ENCODE peak calls at places on chromosomes 13 and 19, in five cellular contexts. L is mammary epithelial cell; G is right cardiac atrium; Q is naive thymus-derived CD4-positive, alpha-beta T cell; V is upper lobe of left lung. X is an unnamed sample.

GRCh38 chr19:33487901-33488817 is 33.4 kb downstream of the PEPD start:
- DNase-seq in L (no peak), G (no peak), Q (no peak), V (no peak), X (no peak)

GRCh38 chr19:17532557-17532956 is 21.1 kb downstream of the PGLS start:
- DNase-seq in L (no peak), Q (no peak), G (no peak), V (no peak), X (no peak)

GRCh38 chr19:48290341-48290922 is 20.6 kb downstream of the ZNF114 start:
- DNase-seq in V (no peak), L (no peak), G (peak), Q (no peak), X (no peak)

GRCh38 chr19:10449037-10449436 is 28.7 kb downstream of the PDE4A start:
- DNase-seq in G (no peak), V (no peak), L (no peak), Q (no peak), X (no peak)

GRCh38 chr13:97344250-97345175 is 89.5 kb upstream of the RAP2A start:
- DNase-seq in V (no peak), L (peak), Q (peak), G (peak), X (no peak)

GRCh38 chr13:67095621-67096020 is 134.5 kb downstream of the PCDH9 start:
- DNase-seq in L (peak), G (no peak), V (no peak), Q (no peak), X (no peak)

GRCh38 chr19:4624733-4625362 is 14.5 kb upstream of the TNFAIP8L1 start:
- DNase-seq in L (peak), Q (no peak), G (no peak), V (no peak), X (no peak)

GRCh38 chr13:30898721-30899188 is 7.3 kb upstream of the MEDAG start:
- DNase-seq in Q (no peak), V (no peak), G (peak), L (peak), X (peak)

GRCh38 chr19:55590621-55591020 is 8.7 kb downstream of the FIZ1 start:
- DNase-seq in L (no peak), V (no peak), G (no peak), Q (no peak), X (no peak)

GRCh38 chr19:50383307-50383851 is 768 bp upstream of the POLD1 start:
- DNase-seq in V (no peak), L (no peak), G (no peak), Q (no peak), X (no peak)

GRCh38 chr19:4059931-4060620 is 6.6 kb downstream of the ZBTB7A start:
- DNase-seq in L (peak), V (peak), Q (no peak), G (peak), X (peak)

GRCh38 chr13:41455725-41456419 is 1.5 kb upstream of the RGCC start:
- DNase-seq in V (no peak), L (no peak), G (no peak), Q (no peak), X (no peak)

GRCh38 chr19:18896421-18896841 is 473 bp upstream of the CERS1 start:
- DNase-seq in L (peak), V (peak), Q (no peak), G (no peak), X (no peak)

GRCh38 chr19:42423462-42424344 is 3.5 kb downstream of the LIPE start:
- DNase-seq in Q (peak), V (peak), L (peak), G (peak), X (peak)

GRCh38 chr13:43368003-43368402 is 344.6 kb downstream of the DNAJC15 start:
- DNase-seq in G (no peak), Q (peak), L (no peak), V (no peak), X (no peak)

GRCh38 chr19:18504886-18505610 is 16.8 kb downstream of the ELL start:
- DNase-seq in Q (no peak), L (peak), G (no peak), V (no peak), X (no peak)

GRCh38 chr13:35876601-35877000 is 254.6 kb downstream of the DCLK1 start:
- DNase-seq in G (no peak), L (no peak), V (no peak), Q (no peak), X (no peak)

GRCh38 chr13:106597190-106597589 is 29.3 kb upstream of the ARGLU1 start:
- DNase-seq in V (peak), Q (no peak), G (peak), L (no peak), X (no peak)

GRCh38 chr13:52749446-52749845 is 9.8 kb upstream of the CNMD start:
- DNase-seq in L (no peak), Q (no peak), G (no peak), V (no peak), X (no peak)

GRCh38 chr13:21399741-21400140 is 59.4 kb downstream of the ZDHHC20 start:
- DNase-seq in L (peak), V (no peak), Q (peak), G (no peak), X (no peak)

GRCh38 chr13:99656092-99656745 is 154.9 kb downstream of the TM9SF2 start:
- DNase-seq in G (peak), Q (peak), V (no peak), L (peak), X (no peak)

GRCh38 chr19:33385956-33386355 is 12.4 kb downstream of the CEBPG start:
- DNase-seq in Q (no peak), G (no peak), L (no peak), V (no peak), X (no peak)

GRCh38 chr19:13036366-13036976 is 41.2 kb downstream of the NFIX start:
- DNase-seq in Q (no peak), V (no peak), G (peak), L (peak), X (no peak)

GRCh38 chr19:40257096-40257517 is 28.0 kb downstream of the AKT2 start:
- DNase-seq in L (peak), Q (no peak), V (peak), G (peak), X (no peak)

GRCh38 chr19:4584670-4585460 is 25.4 kb upstream of the SEMA6B start:
- DNase-seq in L (no peak), Q (no peak), G (no peak), V (peak), X (no peak)

GRCh38 chr13:98970293-98970692 is 7.6 kb downstream of the DOCK9 start:
- DNase-seq in G (peak), V (no peak), Q (no peak), L (no peak), X (no peak)

GRCh38 chr19:30172643-30173242 is 199.4 kb upstream of the ZNF536 start:
- DNase-seq in L (no peak), G (no peak), Q (no peak), V (no peak), X (no peak)

GRCh38 chr13:100588350-100589177 is at the start of gene GGACT:
- DNase-seq in V (peak), Q (peak), G (peak), L (peak), X (peak)

GRCh38 chr13:99004931-99005330 is 27.1 kb upstream of the DOCK9 start:
- DNase-seq in V (no peak), Q (no peak), G (no peak), L (no peak), X (no peak)

GRCh38 chr13:65990684-65991083 is 1239.5 kb downstream of the PCDH9 start:
- DNase-seq in Q (no peak), V (no peak), L (no peak), G (no peak), X (no peak)

DNA sequence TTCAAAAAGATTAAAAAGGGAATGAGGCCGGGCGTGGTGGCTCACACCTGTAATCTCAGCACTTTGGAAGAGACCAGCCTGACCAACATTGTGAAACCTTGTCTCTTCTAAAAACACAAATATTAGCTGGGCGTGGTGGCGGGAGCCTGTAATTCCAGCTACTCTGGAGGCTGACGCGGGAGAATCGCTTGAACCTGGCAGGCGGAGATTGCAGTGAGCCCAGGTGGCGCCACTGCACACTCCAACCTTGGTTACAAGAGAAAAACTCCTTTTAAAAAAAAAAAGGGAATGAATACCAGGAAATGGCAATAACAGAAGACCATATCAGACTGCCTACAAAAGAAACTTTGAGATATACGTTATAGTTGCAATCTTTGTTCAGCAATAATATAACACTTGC is 1244.5 kb downstream of the PCDH9 start:
- DNase-seq in V (peak), G (no peak), Q (no peak), L (no peak), X (no peak)
- H3K27ac ChIP-seq in V (no peak), G (no peak), Q (no peak), L (no peak), X (no peak)

GRCh38 chr13:71703145-71703544 is 163.9 kb downstream of the DACH1 start:
- DNase-seq in G (no peak), V (no peak), L (no peak), Q (no peak), X (no peak)
- H3K27ac ChIP-seq in G (no peak), V (no peak), L (no peak), Q (no peak), X (no peak)

DNA sequence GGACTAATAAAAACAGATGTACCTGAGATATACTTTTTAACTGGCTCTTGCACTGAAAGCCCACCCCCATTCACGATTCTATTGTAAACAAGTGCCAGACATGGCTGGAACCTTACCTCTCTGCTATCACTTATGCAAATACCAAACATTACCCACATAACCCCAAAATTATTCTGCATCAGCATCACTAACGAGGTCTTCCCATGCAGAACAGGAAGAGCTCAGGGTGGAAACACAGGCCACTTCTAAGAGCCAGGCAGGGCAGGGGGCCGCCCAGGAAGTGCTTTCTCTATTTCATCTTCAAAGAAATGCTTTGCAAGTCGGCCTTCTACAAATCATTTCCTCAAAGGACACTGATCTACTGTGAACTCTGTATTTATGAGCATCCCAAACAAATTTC is 7.3 kb downstream of the IRS2 start:
- DNase-seq in V (no peak), L (no peak), G (no peak), Q (peak), X (no peak)
- H3K27ac ChIP-seq in V (no peak), L (peak), G (no peak), Q (no peak), X (no peak)

GRCh38 chr13:33537691-33538090 is 252.1 kb upstream of the STARD13 start:
- DNase-seq in L (no peak), G (no peak), Q (no peak), V (no peak), X (no peak)
- H3K27ac ChIP-seq in L (no peak), G (peak), Q (no peak), V (no peak), X (peak)

X was measured in coronary artery.